ENCODE peak calls at places on chromosomes 12 and 14, in eight cellular contexts. K, L, D, J, P, N, F and I are unnamed samples. For H3K4me1, the result is how much of the 10 kb centered on the place peaks cover.

GRCh38 chr14:53044486-53044885 is 93.6 kb upstream of the FERMT2 start:
- DNase-seq in N (peak), L (no peak), D (no peak), K (no peak), P (peak), J (peak), F (no peak), I (no peak)

GRCh38 chr14:90387201-90387600 is 9.6 kb upstream of the CALM1 start:
- DNase-seq in N (no peak), D (no peak), L (no peak), K (no peak), P (no peak), J (no peak), F (no peak), I (no peak)

GRCh38 chr14:25953532-25954144 is 644.2 kb downstream of the NOVA1 start:
- DNase-seq in J (peak), P (no peak), D (no peak), K (no peak), F (no peak), N (peak), L (no peak), I (peak)

GRCh38 chr14:58817846-58818245 is 180.1 kb downstream of the DACT1 start:
- DNase-seq in D (no peak), L (no peak), K (no peak), F (no peak), N (peak), J (peak), P (peak), I (no peak)

GRCh38 chr12:18955594-18955993 is 173.9 kb upstream of the PLEKHA5 start:
- DNase-seq in K (no peak), N (peak), D (no peak), L (no peak), F (no peak), P (peak), J (peak), I (no peak)

GRCh38 chr14:77849711-77850110 is 49.8 kb downstream of the ADCK1 start:
- DNase-seq in J (peak), F (no peak), D (no peak), N (peak), K (no peak), L (peak), P (peak), I (no peak)

GRCh38 chr12:53659609-53660008 is 16.3 kb downstream of the ATP5MC2 start:
- DNase-seq in D (no peak), F (no peak), J (peak), K (no peak), N (no peak), L (no peak), P (peak), I (peak)

GRCh38 chr12:5694759-5695409 is 250.2 kb downstream of the ANO2 start:
- DNase-seq in K (peak), F (no peak), P (no peak), L (peak), D (no peak), N (no peak), J (peak), I (no peak)

GRCh38 chr12:52285172-52285745 is 6.1 kb downstream of the KRT81 start:
- DNase-seq in F (no peak), N (peak), P (peak), J (peak), K (no peak), D (no peak), L (no peak), I (no peak)

GRCh38 chr12:6280053-6280469 is 30.4 kb upstream of the PLEKHG6 start:
- DNase-seq in D (no peak), N (peak), F (no peak), L (peak), J (peak), K (no peak), P (peak), I (peak)

GRCh38 chr12:84362552-84362897 is 550.1 kb downstream of the SLC6A15 start:
- DNase-seq in F (no peak), P (no peak), N (no peak), J (no peak), D (no peak), K (no peak), L (no peak), I (no peak)

GRCh38 chr12:25433581-25434325 is 119.3 kb downstream of the LMNTD1 start:
- DNase-seq in J (peak), F (no peak), L (no peak), K (no peak), P (peak), D (no peak), N (peak), I (no peak)

GRCh38 chr14:45838597-45838996 is 585.6 kb upstream of the MIS18BP1 start:
- DNase-seq in P (peak), D (no peak), L (no peak), F (no peak), N (peak), J (no peak), K (no peak), I (no peak)

GRCh38 chr14:93954900-93955891 is 21.2 kb downstream of the ASB2 start:
- DNase-seq in F (no peak), K (no peak), L (no peak), J (no peak), P (no peak), N (no peak), D (peak), I (no peak)

GRCh38 chr14:25406818-25407217 is 356.9 kb upstream of the STXBP6 start:
- DNase-seq in D (no peak), J (peak), F (peak), N (peak), L (no peak), P (peak), K (peak), I (peak)

GRCh38 chr12:65868133-65868705 is 43.9 kb downstream of the HMGA2 start:
- DNase-seq in D (no peak), P (peak), K (no peak), L (no peak), N (peak), F (no peak), J (peak), I (no peak)

GRCh38 chr12:1608783-1609119 is 14.4 kb upstream of the FBXL14 start:
- DNase-seq in N (peak), F (no peak), D (no peak), L (no peak), K (no peak), J (no peak), P (no peak), I (no peak)

GRCh38 chr12:1611775-1612174 is 17.3 kb upstream of the WNT5B start:
- DNase-seq in F (no peak), L (no peak), J (peak), K (no peak), P (peak), D (no peak), N (peak), I (no peak)

GRCh38 chr12:1612196-1612595 is 16.8 kb upstream of the WNT5B start:
- DNase-seq in F (no peak), P (no peak), K (no peak), J (peak), L (no peak), D (no peak), N (peak), I (no peak)

GRCh38 chr12:1607940-1608782 is 13.8 kb upstream of the FBXL14 start:
- DNase-seq in P (no peak), J (no peak), K (peak), N (peak), F (no peak), L (no peak), D (no peak), I (no peak)

GRCh38 chr12:1610072-1610643 is 15.8 kb upstream of the FBXL14 start:
- DNase-seq in J (no peak), D (no peak), L (no peak), N (no peak), P (no peak), F (no peak), K (no peak), I (no peak)
- H3K4me1 ChIP-seq in J (under half), D (under half), L (under half), N (half or more), P (under half), F (under half), K (under half), I (under half)

GRCh38 chr14:56797569-56798446 is 12.5 kb downstream of the OTX2 start:
- DNase-seq in D (no peak), J (no peak), L (no peak), N (peak), K (peak), F (no peak), P (no peak), I (no peak)

GRCh38 chr14:56796259-56796658 is 14.0 kb downstream of the OTX2 start:
- DNase-seq in F (no peak), K (no peak), N (no peak), J (no peak), L (no peak), D (no peak), P (no peak), I (no peak)

GRCh38 chr14:56795284-56795622 is 15.0 kb downstream of the OTX2 start:
- DNase-seq in P (no peak), J (no peak), L (no peak), F (no peak), K (peak), N (no peak), D (no peak), I (no peak)

GRCh38 chr14:56798447-56799326 is 11.6 kb downstream of the OTX2 start:
- DNase-seq in D (no peak), K (peak), P (no peak), F (no peak), L (no peak), N (no peak), J (no peak), I (no peak)

GRCh38 chr14:56797003-56797568 is 13.2 kb downstream of the OTX2 start:
- DNase-seq in F (no peak), J (no peak), K (no peak), N (peak), P (no peak), D (no peak), L (no peak), I (no peak)
- H3K9ac ChIP-seq in F (no peak), J (no peak), K (no peak), N (no peak), P (no peak), D (no peak), L (no peak), I (no peak)

DNA sequence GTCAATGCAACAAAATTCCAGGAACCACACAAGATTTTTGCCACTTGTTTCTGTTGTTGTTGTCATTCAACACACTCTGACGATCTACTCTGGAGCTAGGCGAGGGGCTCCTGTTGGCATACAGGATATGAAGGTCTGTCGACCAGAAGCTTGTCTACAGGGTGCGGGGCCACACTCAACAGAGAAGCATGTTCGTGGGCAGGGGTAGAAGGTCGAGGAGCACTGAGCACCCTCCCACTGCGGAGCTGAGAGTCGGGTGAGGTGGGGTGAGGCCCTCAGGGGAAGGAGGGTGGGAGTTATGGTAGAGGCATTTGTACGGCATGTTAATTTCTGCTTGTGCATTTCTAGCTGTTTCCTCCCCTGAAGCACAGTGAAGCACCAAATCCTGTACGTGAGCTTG is 115.1 kb downstream of the PRMT8 start:
- DNase-seq in K (no peak), P (no peak), D (no peak), J (no peak), L (no peak), F (no peak), N (no peak), I (no peak)
- H3K4me1 ChIP-seq in K (under half), P (under half), D (under half), J (under half), L (under half), F (under half), N (under half), I (under half)

GRCh38 chr12:96487634-96488033 is 1.7 kb upstream of the CFAP54 start:
- DNase-seq in J (no peak), N (no peak), K (no peak), F (no peak), P (no peak), L (no peak), D (no peak), I (no peak)
- H3K9ac ChIP-seq in J (no peak), N (peak), K (no peak), F (no peak), P (no peak), L (no peak), D (peak), I (no peak)

DNA sequence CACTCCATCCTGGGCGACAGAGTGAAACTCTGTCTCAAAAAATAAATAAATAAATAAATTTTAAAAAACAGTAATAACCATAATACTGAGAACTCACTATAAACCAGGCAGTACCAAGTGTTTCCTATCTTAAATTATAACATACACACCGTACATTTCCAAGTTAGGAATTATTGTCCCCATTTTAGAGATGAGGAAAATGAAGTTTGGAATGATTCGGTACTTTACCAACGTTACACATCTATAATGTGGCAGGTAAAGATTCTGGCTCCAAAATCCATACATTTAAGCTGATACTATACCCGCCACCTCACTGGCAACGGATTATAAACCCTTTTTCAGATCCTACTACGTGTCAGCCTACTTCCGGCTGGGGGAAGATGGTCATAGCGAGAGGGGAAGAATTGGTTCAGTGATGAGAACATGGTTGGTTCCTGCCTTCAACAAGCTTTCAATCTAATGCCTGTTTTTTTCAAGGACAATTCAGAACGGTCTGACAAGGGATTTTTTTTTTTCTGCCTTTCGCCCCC is 105.9 kb upstream of the ATF7IP start:
- DNase-seq in P (no peak), K (no peak), J (no peak), N (no peak), F (no peak), L (no peak), D (no peak), I (no peak)
- H3K4me1 ChIP-seq in P (under half), K (under half), J (under half), N (under half), F (under half), L (half or more), D (under half), I (under half)

GRCh38 chr12:11746024-11746771 is 96.7 kb downstream of the ETV6 start:
- DNase-seq in J (peak), L (no peak), P (peak), D (no peak), F (no peak), N (peak), K (no peak), I (no peak)

GRCh38 chr12:11747969-11748368 is 98.5 kb downstream of the ETV6 start:
- DNase-seq in F (no peak), D (no peak), K (no peak), N (no peak), J (no peak), L (no peak), P (no peak), I (no peak)

GRCh38 chr12:11745112-11745511 is 95.6 kb downstream of the ETV6 start:
- DNase-seq in D (no peak), J (no peak), L (no peak), P (no peak), F (no peak), K (no peak), N (no peak), I (no peak)

GRCh38 chr12:11749943-11750690 is 100.6 kb downstream of the ETV6 start:
- DNase-seq in F (no peak), J (no peak), N (no peak), K (no peak), L (no peak), P (no peak), D (no peak), I (no peak)

DNA sequence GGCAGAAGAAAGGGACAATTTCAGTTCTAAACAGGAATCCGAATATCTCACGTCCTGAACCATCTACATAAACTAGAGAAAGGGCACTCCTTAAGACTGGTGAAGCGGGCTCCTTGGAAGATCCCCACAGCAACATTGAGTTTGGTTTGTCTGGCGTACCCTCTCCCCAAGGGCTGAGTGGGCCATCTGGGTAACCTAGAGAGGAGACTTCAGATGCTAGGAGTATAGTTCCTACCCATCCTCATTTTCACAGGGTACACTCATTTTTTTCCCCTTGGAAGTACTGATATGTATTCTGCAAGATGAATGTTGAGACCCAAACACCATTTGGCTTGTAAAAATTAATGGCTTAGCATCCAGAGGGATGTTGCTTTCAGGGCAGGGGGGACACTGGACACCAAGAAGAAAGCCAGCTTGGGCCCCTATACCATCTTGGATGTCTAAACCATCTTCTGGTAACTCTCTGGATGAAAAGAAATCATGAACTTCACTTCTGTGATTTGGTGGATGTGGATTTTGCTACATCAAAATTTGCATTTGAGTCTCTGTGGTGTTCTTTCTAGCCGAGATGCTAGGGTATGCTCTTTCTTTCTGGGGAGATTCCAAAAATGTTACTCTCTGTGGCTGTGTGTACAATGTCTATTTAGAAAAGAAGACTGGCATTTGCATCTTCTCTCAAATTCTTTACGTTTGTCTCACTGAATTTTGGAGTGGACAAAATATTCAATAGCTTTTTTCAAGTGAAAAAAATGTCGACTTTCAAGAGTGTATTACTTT is 97.7 kb downstream of the ETV6 start:
- DNase-seq in D (no peak), L (no peak), P (no peak), F (no peak), K (no peak), J (no peak), N (no peak), I (no peak)
- H3K9ac ChIP-seq in D (no peak), L (no peak), P (peak), F (no peak), K (no peak), J (no peak), N (no peak), I (no peak)

DNA sequence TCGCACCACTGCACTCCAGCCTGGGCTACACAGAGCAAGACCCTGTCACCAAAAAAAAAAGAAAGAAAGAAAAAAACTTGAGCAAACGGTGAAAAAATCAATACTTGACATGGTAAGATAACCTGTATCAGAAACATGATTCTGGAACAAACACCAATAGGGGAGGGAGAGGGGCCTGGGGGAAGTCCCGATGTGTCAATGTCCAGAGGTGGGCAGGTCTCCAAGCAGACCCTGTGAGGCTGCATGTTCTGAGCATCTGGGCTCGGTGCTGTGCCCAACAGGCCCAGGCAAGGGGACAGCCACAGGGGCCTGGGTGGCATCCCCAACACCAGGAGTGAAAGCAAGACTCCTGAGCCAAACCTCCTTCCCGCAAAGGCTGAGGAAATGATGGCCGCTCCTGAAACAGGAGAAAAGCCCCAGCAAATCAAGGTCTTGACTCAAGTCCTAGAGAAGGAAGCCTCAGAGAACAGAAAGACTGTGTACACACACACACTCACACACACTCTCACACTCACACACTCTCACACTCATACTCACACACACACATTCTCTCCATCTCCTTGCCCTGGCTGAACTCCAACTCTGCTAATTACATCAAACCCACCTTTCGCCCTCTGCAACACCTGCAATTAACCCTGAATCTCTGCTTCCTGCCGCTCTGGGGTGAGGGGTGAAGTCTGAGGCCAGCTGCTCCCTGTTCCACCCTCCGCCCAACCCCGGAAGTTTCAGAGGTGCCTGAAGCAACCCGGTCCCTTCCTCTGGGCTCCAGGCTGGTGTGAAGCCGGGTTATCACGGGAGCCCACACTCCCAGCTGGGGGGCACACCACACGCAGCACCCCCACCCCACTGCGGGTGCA is 20.4 kb downstream of the CCDC88C start:
- DNase-seq in J (no peak), K (peak), D (no peak), L (no peak), F (no peak), P (no peak), N (no peak), I (peak)
- H3K4me1 ChIP-seq in J (under half), K (under half), D (under half), L (under half), F (under half), P (under half), N (under half), I (under half)

DNA sequence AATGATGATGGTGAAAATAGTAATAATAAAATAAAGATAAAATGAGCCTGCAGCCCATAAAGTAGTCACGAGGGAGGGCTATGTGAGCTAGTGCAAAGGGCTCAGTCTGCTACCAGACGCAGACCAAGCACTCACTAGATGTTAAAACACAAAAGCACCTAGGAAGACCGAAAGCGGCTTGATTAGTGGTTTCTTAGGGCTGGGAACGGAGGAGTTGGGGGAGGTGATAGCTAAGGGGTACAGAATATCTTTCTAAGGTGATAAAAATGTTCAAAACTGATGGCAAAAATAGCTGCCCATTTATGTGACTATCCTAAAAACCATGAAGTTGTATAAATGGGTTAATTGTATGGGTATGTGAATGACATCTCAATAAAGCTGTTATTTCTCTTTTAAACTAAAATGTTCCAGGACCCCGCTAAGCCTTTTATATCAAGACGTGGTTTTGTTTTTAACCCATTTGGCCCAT is 39.6 kb downstream of the ACTN1 start:
- DNase-seq in P (no peak), F (no peak), J (no peak), K (no peak), L (no peak), D (no peak), N (no peak), I (no peak)
- H3K9ac ChIP-seq in P (peak), F (no peak), J (no peak), K (no peak), L (no peak), D (peak), N (peak), I (peak)